ENCODE peak calls at places on chromosomes 1 and 21, in four cellular contexts. One of them, this sample, is unnamed.
A peak's percentile ranks its signal among the peaks of the same experiment; 100 is the strongest.

GRCh38 chr1:152566681-152567080 is at the start of gene LCE3E:
- DNase-seq in HS-27A: no peak
- DNase-seq in endothelial cell: no peak
- DNase-seq in left ventricle myocardium inferior: no peak
- DNase-seq in this sample: no peak

GRCh38 chr1:1179983-1180861 is 6.5 kb downstream of the TTLL10 start:
- DNase-seq in HS-27A: no peak
- DNase-seq in endothelial cell: peak; percentile 3
- DNase-seq in left ventricle myocardium inferior: peak; percentile 12
- DNase-seq in this sample: no peak

GRCh38 chr1:17550684-17551584 is 11.4 kb downstream of the ARHGEF10L start:
- DNase-seq in HS-27A: no peak
- DNase-seq in endothelial cell: no peak
- DNase-seq in left ventricle myocardium inferior: no peak
- DNase-seq in this sample: no peak

GRCh38 chr1:81020506-81020905 is 780.2 kb upstream of the ADGRL2 start:
- DNase-seq in HS-27A: no peak
- DNase-seq in endothelial cell: no peak
- DNase-seq in left ventricle myocardium inferior: no peak
- DNase-seq in this sample: no peak

GRCh38 chr21:46268371-46268770 is 17.0 kb downstream of the MCM3AP start:
- DNase-seq in HS-27A: no peak
- DNase-seq in endothelial cell: no peak
- DNase-seq in left ventricle myocardium inferior: no peak
- DNase-seq in this sample: no peak

GRCh38 chr21:46551636-46552241 is 53.1 kb downstream of the S100B start:
- DNase-seq in HS-27A: no peak
- DNase-seq in endothelial cell: no peak
- DNase-seq in left ventricle myocardium inferior: no peak
- DNase-seq in this sample: no peak

GRCh38 chr1:34050711-34051485 is 114.1 kb downstream of the CSMD2 start:
- DNase-seq in HS-27A: no peak
- DNase-seq in endothelial cell: no peak
- DNase-seq in left ventricle myocardium inferior: no peak
- DNase-seq in this sample: no peak

GRCh38 chr1:244112646-244113045 is 61.6 kb downstream of the ZBTB18 start:
- DNase-seq in HS-27A: peak; percentile 61
- DNase-seq in endothelial cell: no peak
- DNase-seq in left ventricle myocardium inferior: no peak
- DNase-seq in this sample: no peak

GRCh38 chr1:220487297-220487820 is 40.6 kb upstream of the MARK1 start:
- DNase-seq in HS-27A: no peak
- DNase-seq in endothelial cell: peak; percentile 18
- DNase-seq in left ventricle myocardium inferior: no peak
- DNase-seq in this sample: peak; percentile 12

GRCh38 chr1:156444407-156445001 is 56.1 kb downstream of the MEF2D start:
- DNase-seq in HS-27A: no peak
- DNase-seq in endothelial cell: peak; percentile 66
- DNase-seq in left ventricle myocardium inferior: no peak
- DNase-seq in this sample: peak; percentile 49

GRCh38 chr1:192920412-192920811 is 111.6 kb downstream of the RGS2 start:
- DNase-seq in HS-27A: no peak
- DNase-seq in endothelial cell: no peak
- DNase-seq in left ventricle myocardium inferior: no peak
- DNase-seq in this sample: no peak

This sample was measured in neural crest cell.